ENCODE peak calls at places on chromosomes 16 and 17, in nine cellular contexts. Q is GM23338, G is MM.1S, V is OCI-LY7, P is hepatocyte, H is PC-3, E is GM23248, O is neural progenitor cell, T is SK-N-SH. A is an unnamed sample.

GRCh38 chr17:8333281-8333680 is 6.4 kb upstream of the ODF4 start:
- DNase-seq in Q (no peak), T (peak), G (no peak), H (no peak), V (no peak), O (no peak), P (no peak), E (no peak), A (no peak)

GRCh38 chr17:8470447-8471047 is 34.9 kb downstream of the NDEL1 start:
- DNase-seq in G (no peak), V (no peak), Q (no peak), T (no peak), H (no peak), O (no peak), E (peak), P (no peak), A (no peak)

GRCh38 chr16:54886078-54886477 is 44.6 kb upstream of the IRX5 start:
- DNase-seq in V (no peak), O (no peak), G (no peak), Q (no peak), T (no peak), H (no peak), P (no peak), E (no peak), A (no peak)

GRCh38 chr17:28620010-28620409 is 6.0 kb upstream of the RSKR start:
- DNase-seq in V (no peak), Q (no peak), H (no peak), P (no peak), G (no peak), O (no peak), E (no peak), T (no peak), A (no peak)

GRCh38 chr16:19765860-19766553 is 47.9 kb downstream of the IQCK start:
- DNase-seq in G (no peak), O (no peak), E (no peak), Q (no peak), T (no peak), H (no peak), P (no peak), V (no peak), A (no peak)

GRCh38 chr16:59192551-59193199 is 458.6 kb upstream of the GOT2 start:
- DNase-seq in H (peak), G (peak), T (peak), Q (peak), E (peak), V (peak), O (peak), P (peak), A (no peak)

GRCh38 chr16:57270221-57271062 is 14.0 kb downstream of the PLLP start:
- DNase-seq in Q (peak), G (no peak), V (no peak), O (peak), P (no peak), H (no peak), T (peak), E (no peak), A (no peak)

GRCh38 chr16:1548234-1548633 is 14.8 kb downstream of the TMEM204 start:
- DNase-seq in O (no peak), E (no peak), H (peak), Q (no peak), V (no peak), G (no peak), T (no peak), P (no peak), A (no peak)

GRCh38 chr16:65120811-65121721 is 797 bp downstream of the CDH11 start:
- DNase-seq in T (peak), V (no peak), Q (peak), P (peak), H (no peak), O (peak), G (no peak), E (peak), A (no peak)
- TF ChIP-seq EZH2phosphoT487 in T (no peak), V (no peak), Q (peak), P (no peak), H (no peak), O (peak), G (no peak), E (no peak), A (no peak)

DNA sequence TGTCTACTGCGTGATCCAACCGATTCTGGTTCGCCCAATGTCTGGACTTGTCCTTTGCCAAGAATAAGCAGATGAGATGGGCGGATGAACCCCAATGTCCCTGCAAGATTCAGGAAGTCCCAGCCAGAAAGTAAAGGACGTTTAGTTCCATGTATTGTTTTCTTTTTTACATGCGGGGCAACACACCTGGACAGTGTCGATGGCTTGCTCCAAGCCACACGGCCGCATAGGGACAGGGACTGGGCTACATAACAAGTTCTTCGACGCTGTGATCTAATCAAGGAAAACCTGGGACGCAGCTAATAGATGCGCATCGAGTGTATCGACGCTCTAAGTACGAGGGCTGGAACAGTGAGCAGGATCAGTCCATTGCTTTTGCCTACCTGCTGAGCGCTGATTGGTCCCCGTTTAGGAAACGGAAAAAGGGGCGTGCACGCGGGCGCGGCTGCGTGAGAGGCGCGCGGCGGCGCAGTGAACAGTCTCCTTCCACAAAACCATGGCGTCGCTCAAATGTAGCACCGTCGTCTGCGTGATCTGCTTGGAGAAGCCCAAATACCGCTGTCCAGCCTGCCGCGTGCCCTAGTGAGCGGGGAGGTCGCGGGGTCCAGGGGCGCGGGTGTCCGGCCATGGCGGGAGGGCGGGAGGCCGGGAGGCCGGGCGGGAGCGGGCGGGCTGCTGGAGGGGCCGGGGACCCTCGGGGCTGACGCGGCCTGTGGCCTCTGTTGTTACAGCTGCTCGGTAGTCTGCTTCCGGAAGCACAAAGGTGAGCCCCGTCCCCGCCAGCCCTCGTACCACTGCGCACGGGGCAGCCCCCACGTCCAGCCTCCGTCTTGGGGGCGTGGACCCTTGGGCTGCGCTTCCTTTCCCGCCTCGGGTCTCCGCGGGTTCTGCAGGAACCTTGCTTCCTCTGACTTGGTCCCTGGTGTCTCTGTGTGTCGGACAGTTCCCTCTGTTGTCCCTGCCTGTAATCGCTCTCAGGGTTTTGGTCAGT is at the start of gene ZNHIT3:
- DNase-seq in O (peak), P (peak), Q (peak), E (peak), H (peak), V (peak), T (peak), G (peak), A (peak)
- TF ChIP-seq EZH2phosphoT487 in O (no peak), P (no peak), Q (no peak), E (no peak), H (no peak), V (no peak), T (no peak), G (no peak), A (no peak)

GRCh38 chr16:13171313-13171712 is 269.9 kb downstream of the SHISA9 start:
- DNase-seq in P (no peak), O (peak), V (peak), G (no peak), T (no peak), Q (peak), E (no peak), H (no peak), A (no peak)

GRCh38 chr16:13165024-13165423 is 263.6 kb downstream of the SHISA9 start:
- DNase-seq in E (no peak), O (no peak), T (no peak), P (no peak), V (no peak), H (no peak), G (no peak), Q (no peak), A (no peak)

GRCh38 chr16:13168091-13168572 is 266.7 kb downstream of the SHISA9 start:
- DNase-seq in Q (peak), V (peak), G (no peak), T (peak), H (no peak), P (peak), O (peak), E (no peak), A (no peak)
- TF ChIP-seq EZH2phosphoT487 in Q (no peak), V (no peak), G (no peak), T (no peak), H (no peak), P (no peak), O (no peak), E (no peak), A (no peak)

DNA sequence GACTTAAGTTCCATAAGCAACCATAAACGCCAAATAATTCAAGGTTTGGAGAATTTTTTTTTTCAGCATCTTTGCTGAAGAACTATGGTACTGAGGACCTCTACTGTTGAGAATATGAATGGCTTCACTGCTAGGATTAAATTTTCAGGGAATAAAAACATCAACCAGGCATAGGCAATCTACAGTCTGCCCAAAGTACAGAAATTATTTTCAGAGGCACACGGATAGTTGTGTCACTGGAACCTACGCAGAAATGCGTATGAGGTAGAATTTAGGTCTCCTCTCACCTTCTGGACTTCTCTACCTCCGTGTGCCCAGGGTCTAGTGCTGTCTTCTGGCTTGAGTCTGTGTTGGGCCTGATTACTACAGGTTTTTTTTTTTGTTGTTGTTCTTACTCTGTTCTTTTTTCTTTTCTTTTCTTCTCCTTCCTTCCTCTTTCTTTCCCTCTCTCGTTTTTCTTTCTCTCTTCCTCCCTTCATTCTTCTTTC is 39.7 kb downstream of the NACA2 start:
- DNase-seq in H (peak), G (peak), Q (peak), O (peak), E (peak), P (peak), T (peak), V (peak), A (peak)
- TF ChIP-seq EZH2phosphoT487 in H (no peak), G (no peak), Q (no peak), O (no peak), E (no peak), P (no peak), T (no peak), V (no peak), A (no peak)